ENCODE peak calls at places on chromosomes 2 and 18, in six cellular contexts. F, G, Y, M, J and L are unnamed samples.

GRCh38 chr2:134508396-134508795 is 210.4 kb downstream of the TMEM163 start:
- DNase-seq in Y (no peak), M (no peak), G (no peak), J (no peak), F (no peak), L (no peak)

GRCh38 chr2:205700331-205701132 is 18.2 kb downstream of the NRP2 start:
- DNase-seq in Y (no peak), G (no peak), J (peak), F (peak), M (peak), L (no peak)

GRCh38 chr18:77096936-77097886 is 35.4 kb downstream of the MBP start:
- DNase-seq in G (no peak), M (no peak), Y (no peak), J (no peak), F (no peak), L (no peak)

GRCh38 chr2:115541808-115542207 is 1099.4 kb downstream of the DPP10 start:
- DNase-seq in G (no peak), J (no peak), F (no peak), M (no peak), Y (no peak), L (no peak)

GRCh38 chr18:10681581-10682367 is 155.9 kb downstream of the NAPG start:
- DNase-seq in J (no peak), Y (no peak), M (no peak), F (no peak), G (no peak), L (no peak)

GRCh38 chr2:191321861-191322662 is 76.9 kb downstream of the MYO1B start:
- DNase-seq in M (no peak), F (no peak), G (peak), J (peak), Y (peak), L (no peak)

GRCh38 chr2:57291209-57291608 is 755.4 kb upstream of the VRK2 start:
- DNase-seq in F (no peak), Y (no peak), J (no peak), M (no peak), G (no peak), L (no peak)

GRCh38 chr2:121565389-121566250 is 34.9 kb downstream of the RNU4ATAC start:
- DNase-seq in G (no peak), Y (no peak), J (peak), F (no peak), M (no peak), L (no peak)

GRCh38 chr2:241733391-241734207 is 831 bp upstream of the D2HGDH start:
- DNase-seq in Y (no peak), M (no peak), F (peak), G (no peak), J (no peak), L (no peak)

GRCh38 chr2:16881122-16881521 is 215.5 kb upstream of the CYRIA start:
- DNase-seq in Y (no peak), J (no peak), G (no peak), F (no peak), M (no peak), L (no peak)

GRCh38 chr2:85902496-85902895 is 13.7 kb upstream of the ST3GAL5 start:
- DNase-seq in M (no peak), J (no peak), F (no peak), G (no peak), Y (no peak), L (no peak)

GRCh38 chr2:105576440-105577241 is 168.1 kb upstream of the NCK2 start:
- DNase-seq in G (no peak), J (peak), F (peak), Y (no peak), M (peak), L (no peak)